ENCODE peak calls at places on chromosome 1, in five cellular contexts. U is SK-N-SH, O is GM12878, R is HCT116, P is K562. Q is an unnamed sample.

GRCh38 chr1:103160281-103160680 is 52.0 kb upstream of the COL11A1 start:
- DNase-seq in U (no peak), O (no peak), R (no peak), P (no peak), Q (no peak)

GRCh38 chr1:115134850-115135484 is 45.7 kb upstream of the TSPAN2 start:
- DNase-seq in U (no peak), O (no peak), R (peak), P (no peak), Q (peak)

GRCh38 chr1:226135059-226135651 is 51.4 kb downstream of the ACBD3 start:
- DNase-seq in U (peak), O (no peak), R (no peak), P (no peak), Q (no peak)

GRCh38 chr1:61724721-61725694 is at the start of gene TM2D1:
- DNase-seq in U (peak), O (peak), R (peak), P (peak), Q (peak)

GRCh38 chr1:171740987-171741871 is 636 bp downstream of the VAMP4 start:
- DNase-seq in U (peak), O (peak), R (no peak), P (peak), Q (peak)

GRCh38 chr1:203219934-203220333 is 9.5 kb downstream of the CHIT1 start:
- DNase-seq in U (no peak), O (no peak), R (no peak), P (peak), Q (no peak)

GRCh38 chr1:28110555-28110954 is 22.1 kb upstream of the EYA3 start:
- DNase-seq in U (no peak), O (no peak), R (no peak), P (no peak), Q (no peak)

GRCh38 chr1:51189421-51190073 is 46.5 kb upstream of the RNF11 start:
- DNase-seq in U (peak), O (no peak), R (peak), P (peak), Q (peak)

GRCh38 chr1:93416183-93416582 is 31.7 kb upstream of the FNBP1L start:
- DNase-seq in U (no peak), O (no peak), R (no peak), P (no peak), Q (no peak)

GRCh38 chr1:230124187-230125128 is 57.4 kb downstream of the GALNT2 start:
- DNase-seq in U (no peak), O (no peak), R (no peak), P (peak), Q (no peak)

GRCh38 chr1:25198731-25199231 is 33.5 kb downstream of the SYF2 start:
- DNase-seq in U (no peak), O (no peak), R (no peak), P (peak), Q (peak)

GRCh38 chr1:51792864-51793263 is 85.7 kb downstream of the NRDC start:
- DNase-seq in U (no peak), O (no peak), R (no peak), P (no peak), Q (no peak)

GRCh38 chr1:53066941-53067738 is 5.1 kb downstream of the PODN start:
- DNase-seq in U (peak), O (no peak), R (no peak), P (no peak), Q (no peak)

GRCh38 chr1:63321788-63322247 is 549 bp upstream of the FOXD3 start:
- DNase-seq in U (no peak), O (no peak), R (no peak), P (no peak), Q (no peak)

GRCh38 chr1:240732390-240732789 is 120.4 kb upstream of the GREM2 start:
- DNase-seq in U (peak), O (no peak), R (peak), P (peak), Q (peak)

GRCh38 chr1:182952677-182953444 is at the start of gene SHCBP1L:
- DNase-seq in U (peak), O (no peak), R (no peak), P (no peak), Q (no peak)

GRCh38 chr1:6491966-6492365 is 499 bp upstream of the PLEKHG5 start:
- DNase-seq in U (no peak), O (no peak), R (no peak), P (no peak), Q (no peak)

GRCh38 chr1:101285922-101286568 is 49.2 kb downstream of the S1PR1 start:
- DNase-seq in U (no peak), O (no peak), R (no peak), P (no peak), Q (no peak)

GRCh38 chr1:145792484-145792883 is 31.4 kb downstream of the RNF115 start:
- DNase-seq in U (no peak), O (no peak), R (no peak), P (no peak), Q (no peak)

GRCh38 chr1:40638097-40639036 is 27.1 kb downstream of the RIMS3 start:
- DNase-seq in U (no peak), O (no peak), R (no peak), P (peak), Q (peak)

GRCh38 chr1:65109515-65109914 is 38.5 kb upstream of the AK4 start:
- DNase-seq in U (peak), O (no peak), R (no peak), P (no peak), Q (no peak)

GRCh38 chr1:98369463-98369862 is 292.1 kb upstream of the SNX7 start:
- DNase-seq in U (no peak), O (no peak), R (no peak), P (no peak), Q (no peak)

GRCh38 chr1:244369256-244370057 is 82.3 kb downstream of the ADSS2 start:
- DNase-seq in U (no peak), O (no peak), R (no peak), P (peak), Q (peak)

GRCh38 chr1:37861151-37861550 is 1.8 kb upstream of the MTF1 start:
- DNase-seq in U (no peak), O (no peak), R (no peak), P (no peak), Q (no peak)

GRCh38 chr1:183472488-183473285 is at the start of gene SMG7:
- DNase-seq in U (no peak), O (no peak), R (no peak), P (peak), Q (peak)

GRCh38 chr1:29685387-29685786 is 449.1 kb downstream of the PTPRU start:
- DNase-seq in U (no peak), O (no peak), R (no peak), P (no peak), Q (no peak)

GRCh38 chr1:38991638-38992449 is 768 bp downstream of the AKIRIN1 start:
- DNase-seq in U (peak), O (no peak), R (no peak), P (peak), Q (peak)

GRCh38 chr1:1833916-1834325 is 55.7 kb upstream of the NADK start:
- DNase-seq in U (no peak), O (peak), R (no peak), P (no peak), Q (no peak)

GRCh38 chr1:118842462-118843201 is 145.5 kb downstream of the TBX15 start:
- DNase-seq in U (no peak), O (no peak), R (no peak), P (no peak), Q (no peak)

GRCh38 chr1:62882161-62882560 is 98.2 kb downstream of the ATG4C start:
- DNase-seq in U (peak), O (no peak), R (no peak), P (no peak), Q (no peak)

GRCh38 chr1:8431028-8431427 is 113.1 kb downstream of the SLC45A1 start:
- DNase-seq in U (no peak), O (no peak), R (no peak), P (no peak), Q (no peak)

GRCh38 chr1:152392909-152393308 is 21.2 kb downstream of the CRNN start:
- DNase-seq in U (no peak), O (no peak), R (no peak), P (no peak), Q (no peak)

GRCh38 chr1:111990026-111990877 is 784 bp upstream of the KCND3 start:
- DNase-seq in U (no peak), O (no peak), R (no peak), P (no peak), Q (peak)
- TF ChIP-seq JUND in U (no peak), O (no peak), R (no peak), P (no peak), Q (no peak)

GRCh38 chr1:32765561-32766327 is 51.4 kb downstream of the YARS1 start:
- DNase-seq in U (peak), O (no peak), R (no peak), P (no peak), Q (no peak)
- TF ChIP-seq JUND in U (no peak), O (no peak), R (no peak), P (no peak), Q (no peak)

DNA sequence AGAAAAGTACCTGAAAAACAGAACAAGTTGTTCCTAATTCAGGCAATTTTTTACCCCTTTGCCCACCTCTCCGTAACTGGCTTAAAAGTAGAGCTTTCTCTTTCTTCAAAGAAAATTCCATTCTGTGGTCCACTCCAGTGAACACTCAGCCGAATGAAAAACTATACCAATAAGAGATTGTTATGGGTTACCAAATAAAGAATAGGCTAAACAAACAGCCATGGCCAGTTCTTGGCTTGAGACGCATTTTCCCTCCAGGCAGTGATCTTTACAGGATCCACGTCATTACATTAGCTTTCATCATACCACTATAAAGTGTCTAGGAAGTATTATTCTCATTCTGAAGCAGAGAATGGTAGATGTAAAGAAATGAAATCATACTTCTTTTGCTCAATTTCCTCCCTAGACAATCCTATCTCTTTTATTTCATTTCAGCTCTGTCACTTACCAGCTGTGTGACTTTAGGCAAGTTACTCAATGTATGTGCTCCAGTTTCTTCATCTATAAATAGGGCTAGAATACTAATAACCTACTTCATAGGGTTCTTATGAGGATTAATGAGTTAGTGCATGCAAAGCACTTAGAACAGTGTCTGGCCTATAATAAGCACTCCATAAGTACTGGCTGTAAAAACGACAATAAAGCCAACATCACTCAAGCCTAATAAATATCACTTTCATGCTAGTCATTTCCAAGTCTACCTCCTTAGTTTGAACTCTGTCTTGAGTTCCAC is 26.5 kb upstream of the TRIM45 start:
- DNase-seq in U (no peak), O (no peak), R (no peak), P (no peak), Q (no peak)
- TF ChIP-seq JUND in U (no peak), O (no peak), R (no peak), P (no peak), Q (no peak)

GRCh38 chr1:109786107-109786470 is 22.4 kb upstream of the EPS8L3 start:
- DNase-seq in U (no peak), O (no peak), R (no peak), P (no peak), Q (no peak)

GRCh38 chr1:109785446-109786106 is 21.9 kb upstream of the EPS8L3 start:
- DNase-seq in U (no peak), O (no peak), R (no peak), P (no peak), Q (no peak)

GRCh38 chr1:109787211-109787844 is 23.6 kb upstream of the EPS8L3 start:
- DNase-seq in U (peak), O (no peak), R (peak), P (no peak), Q (no peak)

GRCh38 chr1:109787845-109788605 is 24.3 kb upstream of the EPS8L3 start:
- DNase-seq in U (peak), O (no peak), R (no peak), P (no peak), Q (no peak)

DNA sequence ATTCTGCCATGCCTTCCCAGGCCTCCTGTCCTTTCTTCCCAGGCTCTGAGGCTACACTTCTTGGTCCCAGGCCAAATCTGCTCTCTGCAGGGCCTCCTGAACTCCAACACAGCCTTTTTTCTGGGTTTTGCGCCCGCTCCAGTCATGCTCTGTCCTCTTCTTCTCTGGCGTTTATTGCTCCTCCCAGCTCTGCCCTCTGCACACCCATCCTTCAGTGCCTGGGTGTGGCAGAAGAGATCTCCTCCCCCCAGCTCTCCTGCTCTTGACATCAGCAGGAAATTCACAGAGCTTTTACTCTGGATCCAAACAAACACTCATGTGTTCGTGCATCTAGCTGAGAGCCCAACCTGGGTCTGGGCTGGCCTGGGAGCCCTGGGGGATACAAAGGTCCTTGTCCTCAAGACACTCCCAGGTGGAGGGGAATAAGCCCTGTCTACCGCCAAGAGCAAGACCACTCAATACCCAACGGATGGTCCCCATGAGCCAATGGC is 22.9 kb upstream of the EPS8L3 start:
- DNase-seq in U (no peak), O (no peak), R (no peak), P (no peak), Q (no peak)
- TF ChIP-seq JUND in U (no peak), O (no peak), R (no peak), P (no peak), Q (no peak)

DNA sequence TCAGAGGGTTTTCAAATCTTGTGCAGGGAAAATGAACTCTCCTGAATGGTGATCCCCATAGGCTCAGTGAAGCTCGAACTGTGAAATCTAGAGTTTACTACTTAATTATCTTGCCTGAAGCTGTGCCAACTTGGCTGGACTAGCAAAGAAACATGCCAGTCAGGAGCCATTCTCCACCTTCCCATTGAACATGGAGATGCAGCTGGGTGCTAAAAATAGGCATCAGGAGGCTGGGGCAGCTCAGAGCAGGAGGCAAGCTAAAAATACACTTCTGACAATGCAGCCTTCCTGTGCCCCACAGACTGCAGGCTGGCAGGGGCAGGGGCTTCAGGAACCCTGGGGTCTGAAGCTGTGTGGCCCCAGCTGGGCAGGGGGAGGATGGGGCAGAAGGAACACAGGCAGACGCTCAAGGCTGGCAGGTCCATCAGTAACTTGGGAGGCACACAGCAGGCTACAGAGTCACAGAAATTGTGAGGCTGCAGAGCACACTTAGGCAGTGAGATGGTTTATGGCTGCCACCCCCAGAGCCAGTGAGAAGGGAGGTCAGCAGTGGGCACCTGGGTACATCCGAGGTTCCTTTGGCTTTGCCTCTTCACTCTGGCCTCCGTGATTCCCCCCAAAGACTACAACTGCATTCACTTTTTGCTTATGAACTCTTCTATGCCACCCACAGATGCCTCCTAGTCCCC is 155.4 kb upstream of the KCND3 start:
- DNase-seq in U (no peak), O (no peak), R (no peak), P (no peak), Q (no peak)
- TF ChIP-seq JUND in U (no peak), O (no peak), R (no peak), P (no peak), Q (no peak)

GRCh38 chr1:81317191-81317590 is 483.5 kb upstream of the ADGRL2 start:
- DNase-seq in U (no peak), O (no peak), R (no peak), P (no peak), Q (no peak)

GRCh38 chr1:81312272-81312754 is 488.4 kb upstream of the ADGRL2 start:
- DNase-seq in U (no peak), O (no peak), R (no peak), P (no peak), Q (no peak)

GRCh38 chr1:81313289-81313688 is 487.4 kb upstream of the ADGRL2 start:
- DNase-seq in U (no peak), O (no peak), R (no peak), P (no peak), Q (no peak)

DNA sequence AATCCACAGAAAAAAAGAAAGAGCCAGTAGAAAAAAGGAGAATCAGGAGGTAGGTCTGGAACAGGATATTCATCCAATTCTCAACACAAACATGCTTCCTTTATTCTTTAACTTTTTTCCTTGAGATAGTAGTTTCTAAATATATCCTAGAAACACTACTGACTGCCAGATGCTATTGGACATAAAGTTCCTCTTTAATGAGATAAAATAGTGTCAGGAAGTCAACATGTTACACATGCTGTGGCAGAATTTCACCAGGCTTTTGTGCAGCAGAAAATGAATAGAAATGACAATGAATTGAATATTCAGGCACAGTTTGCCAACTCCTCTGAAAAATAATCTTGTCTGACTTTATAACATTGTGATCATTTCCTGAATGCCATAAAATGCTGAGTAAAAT is 486.2 kb upstream of the ADGRL2 start:
- DNase-seq in U (no peak), O (no peak), R (no peak), P (no peak), Q (no peak)
- TF ChIP-seq JUND in U (no peak), O (no peak), R (no peak), P (no peak), Q (no peak)

GRCh38 chr1:235650341-235651169 is 971 bp upstream of the GNG4 start:
- DNase-seq in U (no peak), O (no peak), R (no peak), P (no peak), Q (no peak)
- TF ChIP-seq JUND in U (no peak), O (no peak), R (no peak), P (no peak), Q (no peak)

DNA sequence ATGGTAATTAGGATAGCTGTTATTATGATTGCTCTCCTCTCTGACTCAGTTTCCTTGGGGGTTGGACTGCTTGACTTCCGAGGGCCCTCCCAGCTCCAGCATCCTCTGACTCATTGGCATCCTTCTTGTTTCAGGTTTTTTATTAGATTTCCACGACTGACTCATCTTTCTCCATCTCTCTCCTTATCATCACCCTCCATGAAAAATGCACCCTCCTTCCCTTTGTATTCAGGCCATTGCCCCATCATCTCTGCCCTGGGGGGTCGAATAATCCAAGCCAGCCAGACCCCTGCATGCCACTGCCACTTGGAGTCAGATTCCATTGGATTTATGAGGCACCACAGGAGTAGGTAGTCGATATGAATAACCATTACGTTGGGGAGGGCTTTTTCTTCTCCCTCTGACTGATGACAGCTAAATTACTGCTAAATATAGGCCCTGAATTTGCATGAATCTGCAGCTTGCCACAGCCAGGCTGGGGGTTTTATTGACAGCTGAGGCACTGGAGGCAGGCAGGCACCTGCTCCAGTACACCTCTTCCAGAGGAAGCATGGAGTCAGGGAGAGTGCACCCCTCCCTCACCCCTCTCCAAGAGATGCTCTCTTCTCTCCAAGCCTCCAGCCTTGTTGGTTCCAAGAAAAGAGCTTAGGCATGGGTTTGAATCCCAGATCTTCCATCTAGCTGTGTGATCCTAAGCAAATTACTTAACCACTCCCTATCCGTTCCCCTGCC is 91.8 kb downstream of the C1orf94 start:
- DNase-seq in U (no peak), O (no peak), R (no peak), P (no peak), Q (no peak)
- TF ChIP-seq JUND in U (no peak), O (no peak), R (no peak), P (no peak), Q (no peak)

GRCh38 chr1:35718492-35719336 is at the start of gene C1orf216:
- DNase-seq in U (peak), O (no peak), R (peak), P (peak), Q (peak)
- TF ChIP-seq JUND in U (no peak), O (no peak), R (no peak), P (no peak), Q (no peak)